ENCODE peak calls at places on chromosomes 3 and 15, in four cellular contexts. R is heart right ventricle, K is PC-3, C is RWPE2. T is an unnamed sample. For H3K4me1, the result is how much of the 10 kb centered on the place peaks cover.

GRCh38 chr15:75451202-75451673 is 252 bp downstream of the SIN3A start:
- DNase-seq in R (no peak), K (no peak), C (no peak), T (no peak)

GRCh38 chr3:52934626-52935530 is 37.5 kb upstream of the STIMATE start:
- DNase-seq in R (peak), K (peak), C (no peak), T (peak)

GRCh38 chr15:27638950-27639349 is 460.2 kb downstream of the OCA2 start:
- DNase-seq in R (no peak), K (no peak), C (no peak), T (no peak)

GRCh38 chr3:156456771-156457224 is 98.1 kb downstream of the SSR3 start:
- DNase-seq in R (no peak), K (peak), C (no peak), T (no peak)

GRCh38 chr3:101461451-101461850 is 51.6 kb downstream of the SENP7 start:
- DNase-seq in R (no peak), K (no peak), C (no peak), T (no peak)

GRCh38 chr15:51377038-51377761 is 35.7 kb downstream of the GLDN start:
- DNase-seq in R (no peak), K (peak), C (no peak), T (no peak)

GRCh38 chr3:128997486-128997885 is 3.6 kb upstream of the CFAP92 start:
- DNase-seq in R (no peak), K (no peak), C (no peak), T (no peak)

GRCh38 chr3:72997421-72997961 is 880 bp downstream of the PPP4R2 start:
- DNase-seq in R (peak), K (peak), C (no peak), T (no peak)

GRCh38 chr3:134060561-134061385 is 31.0 kb upstream of the SLCO2A1 start:
- DNase-seq in R (no peak), K (no peak), C (peak), T (no peak)

GRCh38 chr3:30614373-30614772 is 8.0 kb downstream of the TGFBR2 start:
- DNase-seq in R (no peak), K (no peak), C (no peak), T (no peak)

GRCh38 chr3:126034481-126035361 is 49.2 kb downstream of the SLC41A3 start:
- DNase-seq in R (no peak), K (peak), C (no peak), T (no peak)

GRCh38 chr3:123739146-123739545 is 145.0 kb downstream of the MYLK start:
- DNase-seq in R (no peak), K (no peak), C (no peak), T (no peak)

GRCh38 chr3:188170461-188171459 is 16.8 kb downstream of the LPP start:
- DNase-seq in R (no peak), K (peak), C (no peak), T (no peak)

GRCh38 chr15:50135123-50135541 is 16.1 kb upstream of the ATP8B4 start:
- DNase-seq in R (no peak), K (no peak), C (no peak), T (no peak)

GRCh38 chr3:67884345-67884744 is 229.9 kb upstream of the SUCLG2 start:
- DNase-seq in R (no peak), K (no peak), C (no peak), T (no peak)
- H3K4me1 ChIP-seq in R (under half), K (under half), C (under half), T (under half)

DNA sequence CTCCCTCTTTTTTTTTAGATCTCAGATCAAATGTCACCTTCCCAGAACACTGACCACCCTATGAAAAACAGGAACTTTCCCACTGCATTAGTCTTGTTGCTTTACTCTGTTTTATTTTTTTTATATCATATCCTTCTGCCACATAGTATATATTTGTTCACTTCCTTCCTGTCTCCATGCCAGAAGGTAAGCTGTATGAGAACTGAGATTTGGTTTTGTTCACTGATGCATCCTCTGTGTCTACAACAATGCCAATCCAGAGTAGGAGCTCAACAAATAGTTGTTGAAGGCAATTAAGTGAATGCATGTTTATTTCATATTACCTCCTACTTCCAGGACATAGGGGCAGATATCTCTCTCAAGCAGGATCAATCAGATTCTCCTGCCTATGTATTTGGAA is 114.4 kb downstream of the TPRG1 start:
- DNase-seq in R (no peak), K (no peak), C (no peak), T (no peak)
- H3K4me3 ChIP-seq in R (no peak), K (no peak), C (no peak), T (no peak)

DNA sequence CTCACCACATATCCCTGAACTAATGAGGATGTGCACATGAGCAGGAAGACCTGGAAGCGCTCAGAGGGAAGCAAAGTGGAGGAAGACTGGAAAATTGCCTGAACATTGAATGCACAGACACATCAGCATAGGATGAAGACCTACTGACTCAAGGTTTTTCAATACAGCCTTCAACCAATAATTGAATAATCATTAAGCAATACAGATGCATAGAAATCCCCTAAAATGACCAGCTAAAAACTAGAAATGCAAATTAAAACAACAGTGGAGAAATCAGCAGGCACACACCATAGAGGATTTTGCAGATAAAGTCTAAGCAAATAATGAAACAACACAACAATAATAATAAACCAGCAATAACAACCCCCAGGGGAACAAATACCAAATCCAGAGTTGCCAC is 80.4 kb downstream of the CEP152 start:
- DNase-seq in R (no peak), K (no peak), C (no peak), T (no peak)
- TF ChIP-seq CTCF in R (no peak), K (no peak), C (no peak), T (no peak)

GRCh38 chr15:57446393-57446792 is 70.1 kb downstream of the CGNL1 start:
- DNase-seq in R (no peak), K (no peak), C (no peak), T (no peak)

GRCh38 chr15:57455969-57456368 is 79.7 kb downstream of the CGNL1 start:
- DNase-seq in R (no peak), K (no peak), C (no peak), T (no peak)

GRCh38 chr15:57456559-57456958 is 80.3 kb downstream of the CGNL1 start:
- DNase-seq in R (no peak), K (no peak), C (no peak), T (no peak)

GRCh38 chr15:57457726-57458125 is 81.4 kb downstream of the CGNL1 start:
- DNase-seq in R (no peak), K (no peak), C (no peak), T (no peak)

GRCh38 chr15:57452090-57452754 is 75.9 kb downstream of the CGNL1 start:
- DNase-seq in R (no peak), K (no peak), C (no peak), T (no peak)
- H3K4me1 ChIP-seq in R (under half), K (under half), C (under half), T (under half)

T was measured in lung.